ENCODE peak calls at places on chromosome 1, in ten cellular contexts. H, V, L, Y, K, W, F, C, M and U are unnamed samples.

GRCh38 chr1:181541458-181541857 is 58.1 kb downstream of the CACNA1E start:
- DNase-seq in H (no peak), V (no peak), L (no peak), Y (no peak), K (no peak), W (no peak), F (no peak), C (no peak), M (no peak), U (no peak)

GRCh38 chr1:234768569-234769283 is 158.7 kb upstream of the IRF2BP2 start:
- DNase-seq in H (no peak), V (no peak), L (no peak), Y (no peak), K (peak), W (no peak), F (no peak), C (no peak), M (no peak), U (no peak)

GRCh38 chr1:153432874-153433681 is 16.8 kb downstream of the S100A7A start:
- DNase-seq in H (no peak), V (peak), L (no peak), Y (no peak), K (no peak), W (no peak), F (no peak), C (no peak), M (no peak), U (no peak)

GRCh38 chr1:25711555-25712298 is 88.3 kb upstream of the SELENON start:
- DNase-seq in H (no peak), V (no peak), L (no peak), Y (no peak), K (no peak), W (no peak), F (no peak), C (peak), M (no peak), U (peak)

GRCh38 chr1:64033667-64034215 is 169.7 kb upstream of the UBE2U start:
- DNase-seq in H (no peak), V (no peak), L (no peak), Y (no peak), K (no peak), W (no peak), F (no peak), C (no peak), M (no peak), U (no peak)

GRCh38 chr1:81670286-81670685 is 130.4 kb upstream of the ADGRL2 start:
- DNase-seq in H (peak), V (no peak), L (peak), Y (peak), K (peak), W (no peak), F (peak), C (no peak), M (peak), U (peak)

GRCh38 chr1:12104417-12104816 is 41.3 kb downstream of the TNFRSF8 start:
- DNase-seq in H (no peak), V (no peak), L (no peak), Y (no peak), K (no peak), W (no peak), F (no peak), C (no peak), M (no peak), U (no peak)

GRCh38 chr1:48794815-48795214 is 18.1 kb upstream of the BEND5 start:
- DNase-seq in H (no peak), V (no peak), L (no peak), Y (no peak), K (no peak), W (no peak), F (no peak), C (no peak), M (no peak), U (no peak)

GRCh38 chr1:154971341-154971998 is 923 bp upstream of the SHC1 start:
- DNase-seq in H (no peak), V (no peak), L (peak), Y (peak), K (peak), W (no peak), F (no peak), C (no peak), M (peak), U (peak)

GRCh38 chr1:113677250-113678158 is 81.8 kb downstream of the PHTF1 start:
- DNase-seq in H (peak), V (no peak), L (no peak), Y (no peak), K (no peak), W (peak), F (no peak), C (no peak), M (no peak), U (no peak)

GRCh38 chr1:67058761-67059160 is 4.8 kb upstream of the SLC35D1 start:
- DNase-seq in H (no peak), V (no peak), L (no peak), Y (no peak), K (no peak), W (no peak), F (no peak), C (no peak), M (no peak), U (no peak)

GRCh38 chr1:165896277-165896676 is 68.9 kb downstream of the UCK2 start:
- DNase-seq in H (no peak), V (no peak), L (no peak), Y (no peak), K (no peak), W (no peak), F (no peak), C (no peak), M (no peak), U (no peak)

GRCh38 chr1:19427087-19427781 is 58.1 kb downstream of the CAPZB start:
- DNase-seq in H (no peak), V (no peak), L (no peak), Y (no peak), K (peak), W (no peak), F (no peak), C (no peak), M (no peak), U (peak)

GRCh38 chr1:64074767-64075166 is 128.7 kb upstream of the UBE2U start:
- DNase-seq in H (no peak), V (no peak), L (no peak), Y (no peak), K (no peak), W (no peak), F (no peak), C (no peak), M (no peak), U (no peak)

GRCh38 chr1:10108948-10109347 is 76.2 kb downstream of the UBE4B start:
- DNase-seq in H (no peak), V (no peak), L (no peak), Y (no peak), K (no peak), W (no peak), F (no peak), C (no peak), M (no peak), U (no peak)
- TF ChIP-seq POLR2AphosphoS5 in H (no peak), V (no peak), L (no peak), Y (no peak), K (no peak), W (no peak), F (no peak), C (no peak), M (no peak), U (no peak)

GRCh38 chr1:71097428-71097827 is 16.6 kb upstream of the ZRANB2 start:
- DNase-seq in H (no peak), V (no peak), L (no peak), Y (no peak), K (no peak), W (no peak), F (no peak), C (no peak), M (no peak), U (no peak)

GRCh38 chr1:71089536-71090270 is 8.9 kb upstream of the ZRANB2 start:
- DNase-seq in H (no peak), V (no peak), L (no peak), Y (no peak), K (no peak), W (no peak), F (no peak), C (no peak), M (no peak), U (no peak)

GRCh38 chr1:71088645-71089287 is 7.9 kb upstream of the ZRANB2 start:
- DNase-seq in H (no peak), V (no peak), L (no peak), Y (no peak), K (peak), W (no peak), F (no peak), C (no peak), M (peak), U (no peak)

GRCh38 chr1:71093938-71094337 is 13.1 kb upstream of the ZRANB2 start:
- DNase-seq in H (peak), V (no peak), L (no peak), Y (no peak), K (no peak), W (no peak), F (no peak), C (no peak), M (no peak), U (no peak)
- TF ChIP-seq CTCF in H (peak), V (peak), L (peak), Y (peak), K (peak), W (peak), F (no peak), C (peak), M (peak), U (peak)

DNA sequence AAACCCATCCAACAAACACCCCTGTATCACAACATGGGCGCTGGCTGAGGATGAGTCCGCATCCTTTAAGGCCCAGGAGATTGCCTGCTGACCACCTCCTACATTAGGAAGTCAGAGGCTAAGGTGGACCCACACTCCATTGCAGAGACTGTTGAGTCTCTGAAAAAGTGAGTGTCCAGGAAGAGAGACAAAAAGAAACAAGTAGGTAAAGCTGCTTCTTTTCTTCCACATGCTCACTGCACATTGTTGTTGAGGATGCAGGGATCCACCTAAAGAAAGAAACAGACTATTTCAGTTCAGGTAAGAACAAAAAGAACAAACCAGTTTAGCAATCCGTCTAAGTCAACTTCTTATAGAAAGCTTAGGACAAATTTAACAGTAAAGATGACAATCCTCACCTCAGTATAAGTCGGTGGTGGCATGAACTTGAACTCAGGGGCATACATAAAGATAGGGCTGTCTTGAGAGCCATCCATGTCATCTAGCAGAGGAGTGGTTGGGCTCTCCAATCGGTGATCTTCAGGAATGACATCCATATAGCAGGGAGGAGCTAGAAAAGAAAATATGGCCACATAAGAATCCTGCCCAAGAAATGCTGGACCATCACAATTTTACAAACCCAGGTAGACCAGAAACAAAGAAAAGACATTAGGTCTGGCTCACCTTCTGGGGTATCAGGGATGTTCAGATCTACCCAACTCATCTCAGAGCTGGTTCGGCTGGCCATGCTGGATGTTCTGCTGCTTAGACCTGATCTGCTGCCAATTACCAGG is 2.6 kb downstream of the TXNIP start:
- DNase-seq in H (no peak), V (no peak), L (no peak), Y (peak), K (no peak), W (no peak), F (peak), C (no peak), M (peak), U (peak)
- H3K4me3 ChIP-seq in H (peak), V (peak), L (peak), Y (peak), K (peak), W (no peak), F (peak), C (peak), M (peak), U (peak)

GRCh38 chr1:84892657-84893618 is at the start of gene LPAR3:
- DNase-seq in H (peak), V (peak), L (no peak), Y (no peak), K (peak), W (peak), F (no peak), C (no peak), M (no peak), U (no peak)
- TF ChIP-seq POLR2AphosphoS5 in H (no peak), V (no peak), L (no peak), Y (no peak), K (no peak), W (peak), F (no peak), C (no peak), M (no peak), U (no peak)